ENCODE peak calls at places on chromosome 6, in seven cellular contexts. D, E, Q, J, N, Y and I are unnamed samples.

GRCh38 chr6:156718647-156719394 is 58.4 kb upstream of the ARID1B start:
- DNase-seq in D (peak; percentile 16), E (peak; percentile 89), Q (no peak), J (no peak), N (no peak), Y (no peak), I (no peak)

GRCh38 chr6:17724341-17724740 is 17.6 kb upstream of the NUP153 start:
- DNase-seq in D (no peak), E (no peak), Q (no peak), J (no peak), N (no peak), Y (no peak), I (no peak)

GRCh38 chr6:31586596-31586995 is 519 bp downstream of the LST1 start:
- DNase-seq in D (no peak), E (no peak), Q (no peak), J (no peak), N (no peak), Y (no peak), I (no peak)

GRCh38 chr6:63802606-63803206 is 167.1 kb downstream of the PHF3 start:
- DNase-seq in D (no peak), E (no peak), Q (no peak), J (peak; percentile 35), N (no peak), Y (no peak), I (no peak)

GRCh38 chr6:114619621-114620020 is 276.8 kb upstream of the HS3ST5 start:
- DNase-seq in D (no peak), E (no peak), Q (no peak), J (no peak), N (no peak), Y (no peak), I (no peak)

GRCh38 chr6:96963809-96964208 is 39.3 kb downstream of the KLHL32 start:
- DNase-seq in D (no peak), E (no peak), Q (no peak), J (no peak), N (no peak), Y (no peak), I (no peak)

GRCh38 chr6:11381801-11382513 is 149.5 kb upstream of the NEDD9 start:
- DNase-seq in D (no peak), E (no peak), Q (no peak), J (no peak), N (no peak), Y (no peak), I (no peak)

GRCh38 chr6:347951-348859 is 43.3 kb upstream of the IRF4 start:
- DNase-seq in D (no peak), E (no peak), Q (peak; percentile 62), J (no peak), N (no peak), Y (no peak), I (no peak)

GRCh38 chr6:111521497-111522275 is 38.7 kb upstream of the REV3L start:
- DNase-seq in D (no peak), E (no peak), Q (no peak), J (peak; percentile 47), N (no peak), Y (peak; percentile 49), I (no peak)

GRCh38 chr6:17281100-17281496 is at the start of gene RBM24:
- DNase-seq in D (peak; percentile 91), E (peak; percentile 63), Q (peak; percentile 66), J (peak; percentile 75), N (peak; percentile 61), Y (peak; percentile 73), I (peak; percentile 73)

GRCh38 chr6:8219352-8219943 is 117.1 kb upstream of the EEF1E1 start:
- DNase-seq in D (peak; percentile 60), E (peak; percentile 44), Q (no peak), J (peak; percentile 51), N (no peak), Y (peak; percentile 39), I (no peak)

GRCh38 chr6:130466744-130467052 is 100.9 kb downstream of the TMEM200A start:
- DNase-seq in D (no peak), E (no peak), Q (no peak), J (no peak), N (no peak), Y (peak; percentile 28), I (no peak)

GRCh38 chr6:17167327-17167979 is 65.6 kb downstream of the STMND1 start:
- DNase-seq in D (peak; percentile 76), E (peak; percentile 33), Q (no peak), J (peak; percentile 43), N (peak; percentile 30), Y (peak; percentile 16), I (no peak)

GRCh38 chr6:34147906-34148701 is 2.2 kb upstream of the GRM4 start:
- DNase-seq in D (no peak), E (no peak), Q (peak; percentile 20), J (no peak), N (no peak), Y (no peak), I (no peak)

DNA sequence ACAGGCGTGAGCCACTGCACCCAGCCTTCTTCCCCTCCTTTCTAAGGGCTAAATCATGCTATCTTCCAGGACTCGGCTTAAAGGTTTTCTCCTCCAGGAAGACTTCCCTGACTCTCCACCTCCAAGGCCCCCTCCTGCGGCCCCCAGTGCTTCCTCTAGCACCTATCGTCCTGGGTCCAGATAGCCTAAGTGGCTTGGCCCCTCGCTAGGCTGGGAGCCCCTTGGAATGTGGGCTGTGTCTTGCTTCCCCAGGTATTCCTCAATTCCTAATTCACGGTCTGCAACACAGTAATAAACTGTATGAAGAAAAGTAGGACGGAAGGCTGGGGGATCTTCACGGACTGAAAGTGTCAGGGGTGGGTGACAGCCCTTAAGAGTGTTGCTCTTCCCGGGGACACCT is 36.7 kb downstream of the PIM1 start:
- DNase-seq in D (no peak), E (no peak), Q (no peak), J (no peak), N (no peak), Y (no peak), I (no peak)
- TF ChIP-seq CTCF in D (no peak), E (no peak), Q (no peak), J (no peak), N (no peak), Y (no peak), I (no peak)

GRCh38 chr6:107179004-107179403 is 63.7 kb upstream of the BEND3 start:
- DNase-seq in D (peak; percentile 9), E (no peak), Q (no peak), J (peak; percentile 4), N (no peak), Y (peak; percentile 10), I (no peak)
- TF ChIP-seq CTCF in D (peak; percentile 47), E (no peak), Q (no peak), J (peak; percentile 67), N (no peak), Y (peak; percentile 17), I (peak; percentile 56)

DNA sequence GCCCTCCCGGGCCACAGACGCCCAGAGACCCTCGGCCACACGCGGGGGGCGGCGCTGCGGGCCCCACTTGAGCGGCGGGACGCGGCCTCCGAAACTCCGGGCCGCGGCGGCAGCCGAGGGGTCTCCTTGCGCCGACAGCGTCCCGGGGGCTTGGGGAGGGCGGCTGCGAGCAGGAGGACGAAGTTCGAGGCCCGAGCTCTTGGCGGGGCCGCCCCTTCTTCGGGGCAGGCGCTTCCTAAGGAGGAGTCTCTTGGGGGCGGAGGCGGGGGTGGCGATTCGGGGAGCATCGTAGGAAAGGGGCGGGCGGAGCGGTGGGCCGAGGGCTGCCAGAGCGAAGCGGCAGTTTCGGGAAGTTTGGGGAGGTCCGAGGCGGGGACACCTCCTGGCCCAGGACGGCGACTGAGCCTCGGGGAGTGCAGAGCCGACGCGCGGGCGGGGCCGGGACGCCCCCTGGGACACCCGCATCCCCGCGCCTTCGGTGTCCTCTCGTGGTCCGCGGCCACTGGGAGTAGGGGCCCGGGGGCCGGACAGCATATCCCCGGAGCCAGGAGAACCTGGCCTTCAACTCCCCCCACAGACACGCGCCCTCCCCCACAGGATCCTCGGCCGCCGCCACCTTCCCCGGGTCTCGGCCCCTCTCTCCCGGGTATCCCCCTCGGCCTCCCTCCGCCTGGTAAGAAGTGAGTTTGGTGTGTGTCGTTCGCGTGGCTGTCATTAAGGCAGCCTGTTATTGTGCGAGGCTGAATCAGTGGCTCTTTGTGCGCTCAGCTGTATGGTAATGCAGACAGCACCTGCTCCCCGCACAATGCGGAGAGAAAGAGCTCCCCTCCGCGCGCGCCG is 613 bp upstream of the DLL1 start:
- DNase-seq in D (peak; percentile 96), E (peak; percentile 74), Q (peak; percentile 83), J (no peak), N (peak; percentile 45), Y (no peak), I (no peak)
- TF ChIP-seq CTCF in D (no peak), E (no peak), Q (no peak), J (no peak), N (no peak), Y (no peak), I (no peak)

GRCh38 chr6:102928109-102928508 is 1534.6 kb downstream of the GRIK2 start:
- DNase-seq in D (no peak), E (no peak), Q (peak; percentile 33), J (no peak), N (no peak), Y (no peak), I (no peak)
- TF ChIP-seq CTCF in D (no peak), E (no peak), Q (no peak), J (no peak), N (no peak), Y (no peak), I (no peak)

DNA sequence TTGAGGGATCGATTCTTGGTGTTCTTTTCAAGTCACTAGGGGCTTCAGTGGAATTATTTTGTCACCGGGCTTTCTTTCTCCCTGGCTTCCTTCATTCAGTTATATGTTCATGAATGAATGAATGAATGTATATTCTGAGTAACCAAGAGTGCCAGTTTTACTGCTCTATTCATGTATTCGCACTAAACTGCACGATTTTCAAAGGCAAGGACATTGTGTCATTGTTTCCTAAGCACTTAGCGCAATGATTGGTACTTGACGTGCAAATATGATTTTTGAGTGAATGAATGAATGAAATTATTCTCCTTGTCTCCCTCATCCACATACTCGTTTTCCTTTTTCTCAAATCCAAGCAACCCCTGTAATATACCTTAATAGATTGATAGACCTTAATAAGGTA is 822 bp downstream of the AFG1L start:
- DNase-seq in D (no peak), E (no peak), Q (no peak), J (no peak), N (no peak), Y (no peak), I (no peak)
- TF ChIP-seq CTCF in D (no peak), E (no peak), Q (no peak), J (no peak), N (no peak), Y (no peak), I (no peak)

GRCh38 chr6:28497306-28497705 is 18.3 kb downstream of the GPX6 start:
- DNase-seq in D (no peak), E (no peak), Q (no peak), J (no peak), N (no peak), Y (no peak), I (no peak)

GRCh38 chr6:28491984-28492317 is 23.6 kb downstream of the GPX6 start:
- DNase-seq in D (no peak), E (no peak), Q (no peak), J (no peak), N (no peak), Y (no peak), I (no peak)

GRCh38 chr6:28501259-28501658 is 14.3 kb downstream of the GPX6 start:
- DNase-seq in D (no peak), E (no peak), Q (no peak), J (no peak), N (no peak), Y (no peak), I (no peak)

GRCh38 chr6:28497893-28498292 is 17.7 kb downstream of the GPX6 start:
- DNase-seq in D (no peak), E (no peak), Q (no peak), J (no peak), N (no peak), Y (no peak), I (no peak)

GRCh38 chr6:28496099-28496779 is 19.4 kb downstream of the GPX6 start:
- DNase-seq in D (no peak), E (no peak), Q (no peak), J (no peak), N (no peak), Y (no peak), I (no peak)
- TF ChIP-seq CTCF in D (peak; percentile 27), E (no peak), Q (no peak), J (peak; percentile 34), N (peak; percentile 39), Y (no peak), I (peak; percentile 61)